ENCODE peak calls at places on chromosomes 12 and 14, in seven cellular contexts. One of them, this sample, is unnamed.

GRCh38 chr12:109840349-109841073 is 7.3 kb upstream of the TRPV4 start:
- DNase-seq in AG10803: no peak
- DNase-seq in activated T-cell treated with anti-CD3 and anti-CD28 coated beads for 4 hours: no peak
- DNase-seq in Calu3: peak
- DNase-seq in RWPE1: peak
- DNase-seq in NCI-H2081: no peak
- DNase-seq in lung: no peak
- DNase-seq in this sample: no peak

GRCh38 chr12:5453471-5453870 is 21.6 kb downstream of the NTF3 start:
- DNase-seq in AG10803: no peak
- DNase-seq in activated T-cell treated with anti-CD3 and anti-CD28 coated beads for 4 hours: no peak
- DNase-seq in Calu3: no peak
- DNase-seq in RWPE1: no peak
- DNase-seq in NCI-H2081: no peak
- DNase-seq in lung: no peak
- DNase-seq in this sample: no peak

GRCh38 chr12:53046655-53047220 is 3.1 kb upstream of the TNS2 start:
- DNase-seq in AG10803: peak
- DNase-seq in activated T-cell treated with anti-CD3 and anti-CD28 coated beads for 4 hours: peak
- DNase-seq in Calu3: peak
- DNase-seq in RWPE1: peak
- DNase-seq in NCI-H2081: peak
- DNase-seq in lung: peak
- DNase-seq in this sample: peak

GRCh38 chr12:84186433-84186832 is 726.2 kb downstream of the SLC6A15 start:
- DNase-seq in AG10803: no peak
- DNase-seq in activated T-cell treated with anti-CD3 and anti-CD28 coated beads for 4 hours: no peak
- DNase-seq in Calu3: no peak
- DNase-seq in RWPE1: no peak
- DNase-seq in NCI-H2081: no peak
- DNase-seq in lung: no peak
- DNase-seq in this sample: no peak

GRCh38 chr12:69685810-69686209 is 13.3 kb downstream of the BEST3 start:
- DNase-seq in AG10803: peak
- DNase-seq in activated T-cell treated with anti-CD3 and anti-CD28 coated beads for 4 hours: no peak
- DNase-seq in Calu3: no peak
- DNase-seq in RWPE1: peak
- DNase-seq in NCI-H2081: no peak
- DNase-seq in lung: no peak
- DNase-seq in this sample: peak

GRCh38 chr14:73785336-73785833 is 66.2 kb upstream of the PTGR2 start:
- DNase-seq in AG10803: peak
- DNase-seq in activated T-cell treated with anti-CD3 and anti-CD28 coated beads for 4 hours: no peak
- DNase-seq in Calu3: no peak
- DNase-seq in RWPE1: no peak
- DNase-seq in NCI-H2081: no peak
- DNase-seq in lung: no peak
- DNase-seq in this sample: peak

GRCh38 chr14:97838986-97839385 is 1041.8 kb downstream of the VRK1 start:
- DNase-seq in AG10803: no peak
- DNase-seq in activated T-cell treated with anti-CD3 and anti-CD28 coated beads for 4 hours: no peak
- DNase-seq in Calu3: no peak
- DNase-seq in RWPE1: no peak
- DNase-seq in NCI-H2081: no peak
- DNase-seq in lung: no peak
- DNase-seq in this sample: no peak

GRCh38 chr14:22844221-22845102 is 8.1 kb downstream of the MMP14 start:
- DNase-seq in AG10803: no peak
- DNase-seq in activated T-cell treated with anti-CD3 and anti-CD28 coated beads for 4 hours: no peak
- DNase-seq in Calu3: no peak
- DNase-seq in RWPE1: no peak
- DNase-seq in NCI-H2081: no peak
- DNase-seq in lung: no peak
- DNase-seq in this sample: no peak

GRCh38 chr14:31457665-31458659 is 656 bp upstream of the DTD2 start:
- DNase-seq in AG10803: no peak
- DNase-seq in activated T-cell treated with anti-CD3 and anti-CD28 coated beads for 4 hours: no peak
- DNase-seq in Calu3: no peak
- DNase-seq in RWPE1: no peak
- DNase-seq in NCI-H2081: no peak
- DNase-seq in lung: no peak
- DNase-seq in this sample: no peak

GRCh38 chr14:86450075-86450474 is 920.1 kb downstream of the FLRT2 start:
- DNase-seq in AG10803: peak
- DNase-seq in activated T-cell treated with anti-CD3 and anti-CD28 coated beads for 4 hours: no peak
- DNase-seq in Calu3: no peak
- DNase-seq in RWPE1: no peak
- DNase-seq in NCI-H2081: no peak
- DNase-seq in lung: no peak
- DNase-seq in this sample: no peak

This sample was measured in EL.